ENCODE peak calls at places on chromosome 14, in six cellular contexts. F, V, S, E, G and L are unnamed samples.

GRCh38 chr14:101337053-101337452 is 224.2 kb upstream of the DIO3 start:
- DNase-seq in F (no peak), V (no peak), S (no peak), E (no peak), G (no peak), L (no peak)

GRCh38 chr14:58697927-58698641 is 60.3 kb downstream of the DACT1 start:
- DNase-seq in F (no peak), V (peak; percentile 6), S (no peak), E (no peak), G (no peak), L (no peak)

GRCh38 chr14:22296722-22297121 is 292.3 kb downstream of the DAD1 start:
- DNase-seq in F (no peak), V (no peak), S (no peak), E (peak; percentile 31), G (peak; percentile 14), L (no peak)

GRCh38 chr14:94679106-94679819 is 67.1 kb downstream of the SERPINA3 start:
- DNase-seq in F (no peak), V (no peak), S (no peak), E (no peak), G (no peak), L (no peak)

GRCh38 chr14:74846168-74846567 is 29.8 kb downstream of the PROX2 start:
- DNase-seq in F (no peak), V (no peak), S (no peak), E (no peak), G (peak; percentile 33), L (no peak)

GRCh38 chr14:83874662-83875061 is 1655.3 kb upstream of the FLRT2 start:
- DNase-seq in F (no peak), V (no peak), S (no peak), E (no peak), G (peak; percentile 59), L (no peak)

GRCh38 chr14:84250863-84251262 is 1279.1 kb upstream of the FLRT2 start:
- DNase-seq in F (no peak), V (no peak), S (no peak), E (no peak), G (no peak), L (no peak)

GRCh38 chr14:104130974-104131651 is 7.3 kb upstream of the KIF26A start:
- DNase-seq in F (no peak), V (peak; percentile 58), S (peak; percentile 64), E (no peak), G (peak; percentile 48), L (no peak)

GRCh38 chr14:36268957-36269734 is 51.3 kb downstream of the MBIP start:
- DNase-seq in F (no peak), V (no peak), S (no peak), E (no peak), G (no peak), L (no peak)